ENCODE peak calls at places on chromosomes 11 and 22, in four cellular contexts. One of them, this sample, is unnamed.

GRCh38 chr22:25558341-25558740 is 6.1 kb upstream of the GRK3 start:
- DNase-seq in IMR-90: no peak
- DNase-seq in RWPE2: no peak
- DNase-seq in body of pancreas: no peak
- DNase-seq in this sample: no peak

GRCh38 chr11:132655187-132655855 is 877.0 kb downstream of the OPCML start:
- DNase-seq in body of pancreas: no peak
- DNase-seq in IMR-90: no peak
- DNase-seq in RWPE2: no peak
- DNase-seq in this sample: no peak

GRCh38 chr11:17498475-17498874 is 21.8 kb upstream of the ABCC8 start:
- DNase-seq in body of pancreas: no peak
- DNase-seq in IMR-90: no peak
- DNase-seq in RWPE2: no peak
- DNase-seq in this sample: no peak

GRCh38 chr22:17056058-17056457 is 28.7 kb upstream of the IL17RA start:
- DNase-seq in IMR-90: no peak
- DNase-seq in RWPE2: no peak
- DNase-seq in body of pancreas: no peak
- DNase-seq in this sample: no peak

GRCh38 chr22:48320048-48320655 is 1507.5 kb downstream of the BRD1 start:
- DNase-seq in body of pancreas: no peak
- DNase-seq in IMR-90: no peak
- DNase-seq in RWPE2: no peak
- DNase-seq in this sample: no peak

GRCh38 chr11:6315811-6316425 is 4.4 kb downstream of the CAVIN3 start:
- DNase-seq in RWPE2: no peak
- DNase-seq in IMR-90: peak; percentile 65
- DNase-seq in body of pancreas: peak; percentile 72
- DNase-seq in this sample: peak; percentile 80

GRCh38 chr11:45926536-45927331 is 4.3 kb downstream of the LARGE2 start:
- DNase-seq in body of pancreas: no peak
- DNase-seq in RWPE2: peak; percentile 46
- DNase-seq in IMR-90: no peak
- DNase-seq in this sample: no peak

GRCh38 chr11:123590296-123590912 is 64.0 kb downstream of the SCN3B start:
- DNase-seq in body of pancreas: peak; percentile 47
- DNase-seq in RWPE2: no peak
- DNase-seq in IMR-90: peak; percentile 53
- DNase-seq in this sample: peak; percentile 62

GRCh38 chr11:2929880-2930704 is 872 bp upstream of the PHLDA2 start:
- DNase-seq in IMR-90: peak; percentile 61
- DNase-seq in body of pancreas: peak; percentile 45
- DNase-seq in RWPE2: peak; percentile 81
- DNase-seq in this sample: no peak
- TF ChIP-seq CTCF in IMR-90: peak; percentile 29
- TF ChIP-seq CTCF in body of pancreas: no peak
- TF ChIP-seq CTCF in RWPE2: no peak
- TF ChIP-seq CTCF in this sample: peak; percentile 53

GRCh38 chr22:21623402-21623970 is 6.3 kb downstream of the YDJC start:
- DNase-seq in body of pancreas: no peak
- DNase-seq in IMR-90: no peak
- DNase-seq in RWPE2: no peak
- DNase-seq in this sample: no peak

GRCh38 chr22:21626073-21626734 is 3.6 kb downstream of the YDJC start:
- DNase-seq in RWPE2: no peak
- DNase-seq in IMR-90: no peak
- DNase-seq in body of pancreas: no peak
- DNase-seq in this sample: no peak

GRCh38 chr22:21622624-21623401 is 7.0 kb downstream of the YDJC start:
- DNase-seq in body of pancreas: no peak
- DNase-seq in IMR-90: no peak
- DNase-seq in RWPE2: no peak
- DNase-seq in this sample: peak; percentile 25

GRCh38 chr22:21624880-21625791 is 4.7 kb downstream of the YDJC start:
- DNase-seq in RWPE2: no peak
- DNase-seq in IMR-90: no peak
- DNase-seq in body of pancreas: no peak
- DNase-seq in this sample: no peak

DNA sequence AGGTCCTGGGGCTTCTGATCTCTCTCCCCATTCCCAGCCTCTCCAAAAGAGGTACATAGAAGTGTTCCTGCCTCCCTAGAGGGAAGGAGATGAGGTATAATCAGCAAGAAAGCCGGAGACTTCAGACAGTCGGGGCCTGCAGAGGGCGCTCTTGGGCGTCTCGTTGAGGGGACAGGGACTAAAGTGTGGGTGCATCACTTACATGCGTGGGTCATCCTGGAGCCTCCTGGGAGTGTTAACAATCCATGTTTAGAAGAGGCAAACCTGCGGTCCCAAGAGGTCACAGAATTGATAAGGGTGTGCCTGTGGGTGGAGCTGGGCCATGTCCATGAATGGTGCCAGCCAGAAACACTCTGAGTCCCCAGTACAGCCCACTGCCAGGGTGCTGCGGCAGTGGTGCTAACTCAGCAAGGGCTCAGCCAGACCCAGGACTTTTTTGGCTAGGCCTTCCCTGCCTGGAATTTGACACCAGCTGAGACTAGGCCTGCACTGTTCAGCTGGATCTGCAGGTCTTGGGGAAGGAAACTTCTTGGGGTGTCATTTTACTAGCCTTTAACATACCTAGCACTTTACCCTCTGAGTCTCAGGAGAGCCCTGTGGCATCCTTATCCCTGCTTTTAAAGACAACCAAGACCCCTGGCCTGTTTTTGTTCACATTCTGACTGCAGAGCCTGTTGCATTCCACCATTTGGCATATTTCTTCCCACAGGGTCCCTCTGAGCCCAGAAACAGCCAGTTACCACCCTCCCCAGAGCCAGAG is 5.5 kb downstream of the YDJC start:
- DNase-seq in body of pancreas: peak; percentile 29
- DNase-seq in RWPE2: no peak
- DNase-seq in IMR-90: peak; percentile 23
- DNase-seq in this sample: peak; percentile 37
- H3K27ac ChIP-seq in body of pancreas: peak overlapping the region; percentile 28
- H3K27ac ChIP-seq in RWPE2: peak overlapping the region; percentile 0
- H3K27ac ChIP-seq in IMR-90: no peak overlapping the region
- H3K27ac ChIP-seq in this sample: peak overlapping the region; percentile 80

GRCh38 chr22:46454233-46454909 is 83.0 kb downstream of the CELSR1 start:
- DNase-seq in IMR-90: no peak
- DNase-seq in body of pancreas: no peak
- DNase-seq in RWPE2: no peak
- DNase-seq in this sample: no peak
- H3K4me1 ChIP-seq in IMR-90: peaks cover 1% of the 10 kb centered on the region
- H3K4me1 ChIP-seq in body of pancreas: peaks cover 7% of the 10 kb centered on the region
- H3K4me1 ChIP-seq in RWPE2: peaks cover 66% of the 10 kb centered on the region
- H3K4me1 ChIP-seq in this sample: peaks cover 4% of the 10 kb centered on the region

DNA sequence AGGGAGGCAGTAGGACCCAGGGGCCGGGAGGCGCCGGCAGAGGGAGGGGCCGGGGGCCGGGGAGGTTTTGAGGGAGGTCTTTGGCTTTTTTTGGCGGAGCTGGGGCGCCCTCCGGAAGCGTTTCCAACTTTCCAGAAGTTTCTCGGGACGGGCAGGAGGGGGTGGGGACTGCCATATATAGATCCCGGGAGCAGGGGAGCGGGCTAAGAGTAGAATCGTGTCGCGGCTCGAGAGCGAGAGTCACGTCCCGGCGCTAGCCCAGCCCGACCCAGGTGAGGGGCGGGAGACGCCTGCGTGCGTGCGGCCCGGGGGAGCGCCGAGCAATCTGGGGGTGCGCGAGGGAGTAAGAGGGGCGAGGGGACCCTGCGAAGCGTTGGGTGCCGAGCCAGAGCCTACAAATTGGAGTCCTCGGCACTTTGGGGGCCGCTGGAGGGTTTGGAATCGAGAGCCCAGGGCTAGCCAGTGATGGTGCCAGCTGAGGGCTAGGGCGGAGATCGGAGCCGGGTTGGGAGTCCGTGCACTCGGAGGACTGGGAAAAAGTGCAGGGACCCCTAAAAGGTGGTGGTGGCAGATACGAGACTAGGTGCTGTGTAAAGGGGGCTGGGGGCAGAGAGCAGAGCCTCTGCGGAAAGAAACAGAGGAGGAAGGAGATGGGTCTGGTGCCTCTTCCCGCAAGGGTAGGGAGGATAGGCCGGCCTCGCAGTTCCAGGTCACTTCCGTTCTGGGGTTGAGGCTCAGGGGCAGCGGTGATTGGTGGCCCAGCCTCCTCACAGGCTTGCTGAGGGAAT is at the start of gene SERPINH1:
- DNase-seq in IMR-90: peak; percentile 84
- DNase-seq in body of pancreas: peak; percentile 89
- DNase-seq in RWPE2: peak; percentile 88
- DNase-seq in this sample: peak; percentile 94
- TF ChIP-seq CTCF in IMR-90: no peak
- TF ChIP-seq CTCF in body of pancreas: no peak
- TF ChIP-seq CTCF in RWPE2: no peak
- TF ChIP-seq CTCF in this sample: no peak

GRCh38 chr11:121497176-121497995 is 44.6 kb upstream of the SORL1-AS1 start:
- DNase-seq in body of pancreas: no peak
- DNase-seq in RWPE2: no peak
- DNase-seq in IMR-90: no peak
- DNase-seq in this sample: no peak
- H3K27ac ChIP-seq in body of pancreas: no peak overlapping the region
- H3K27ac ChIP-seq in RWPE2: no peak overlapping the region
- H3K27ac ChIP-seq in IMR-90: no peak overlapping the region
- H3K27ac ChIP-seq in this sample: no peak overlapping the region

GRCh38 chr22:31048570-31048969 is 32.5 kb upstream of the SMTN start:
- DNase-seq in body of pancreas: no peak
- DNase-seq in RWPE2: no peak
- DNase-seq in IMR-90: no peak
- DNase-seq in this sample: no peak

GRCh38 chr22:31045900-31046587 is 35.1 kb upstream of the SMTN start:
- DNase-seq in IMR-90: no peak
- DNase-seq in body of pancreas: no peak
- DNase-seq in RWPE2: no peak
- DNase-seq in this sample: peak; percentile 8

GRCh38 chr22:31046591-31047226 is 34.4 kb upstream of the SMTN start:
- DNase-seq in IMR-90: peak; percentile 13
- DNase-seq in RWPE2: no peak
- DNase-seq in body of pancreas: peak; percentile 28
- DNase-seq in this sample: peak; percentile 42

GRCh38 chr22:31040542-31041398 is 40.3 kb upstream of the SMTN start:
- DNase-seq in RWPE2: no peak
- DNase-seq in body of pancreas: no peak
- DNase-seq in IMR-90: no peak
- DNase-seq in this sample: no peak

DNA sequence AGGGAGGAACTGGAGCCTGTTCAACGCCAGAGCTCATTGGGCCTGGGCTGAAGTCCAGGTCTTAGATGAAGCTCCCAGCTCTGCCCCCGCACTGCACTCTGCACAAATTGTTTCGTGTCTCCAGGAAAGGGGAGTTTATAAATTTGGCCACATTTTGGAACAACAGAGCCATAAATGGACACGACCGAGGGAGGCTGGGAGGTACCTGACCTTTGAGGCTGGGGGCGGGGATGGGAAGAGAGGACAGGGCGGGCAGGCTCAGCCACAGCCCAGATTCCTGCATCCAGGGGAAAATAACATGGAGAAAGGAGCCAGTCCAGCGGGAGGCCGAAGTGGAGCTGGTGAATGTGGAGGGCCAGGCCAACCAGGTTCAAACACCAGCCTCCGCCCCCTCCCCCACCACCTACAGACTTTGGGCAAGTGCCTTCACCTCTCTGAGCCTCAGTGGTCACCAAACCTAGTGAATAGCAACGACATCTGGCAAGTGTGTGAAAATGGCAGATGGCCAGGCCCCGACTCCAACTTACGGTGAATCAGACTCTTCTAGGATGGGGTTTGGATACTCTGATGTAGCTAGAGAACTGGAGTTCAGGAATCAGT is 36.8 kb upstream of the SMTN start:
- DNase-seq in body of pancreas: peak; percentile 43
- DNase-seq in IMR-90: peak; percentile 74
- DNase-seq in RWPE2: no peak
- DNase-seq in this sample: peak; percentile 77
- H3K4me1 ChIP-seq in body of pancreas: no peaks in the 10 kb centered on the region
- H3K4me1 ChIP-seq in IMR-90: peaks cover 16% of the 10 kb centered on the region
- H3K4me1 ChIP-seq in RWPE2: no peaks in the 10 kb centered on the region
- H3K4me1 ChIP-seq in this sample: peaks cover 5% of the 10 kb centered on the region

GRCh38 chr22:20438678-20439492 is 1.3 kb upstream of the SCARF2 start:
- DNase-seq in RWPE2: peak; percentile 41
- DNase-seq in body of pancreas: no peak
- DNase-seq in IMR-90: no peak
- DNase-seq in this sample: peak; percentile 43
- TF ChIP-seq CTCF in RWPE2: no peak
- TF ChIP-seq CTCF in body of pancreas: no peak
- TF ChIP-seq CTCF in IMR-90: peak; percentile 37
- TF ChIP-seq CTCF in this sample: peak; percentile 28

GRCh38 chr11:63520606-63521170 is 14.8 kb downstream of the LGALS12 start:
- DNase-seq in RWPE2: no peak
- DNase-seq in body of pancreas: no peak
- DNase-seq in IMR-90: peak; percentile 17
- DNase-seq in this sample: no peak
- H3K27ac ChIP-seq in RWPE2: no peak overlapping the region
- H3K27ac ChIP-seq in body of pancreas: no peak overlapping the region
- H3K27ac ChIP-seq in IMR-90: no peak overlapping the region
- H3K27ac ChIP-seq in this sample: no peak overlapping the region